ENCODE peak calls at places on chromosomes 2 and 18, in eight cellular contexts. O is endothelial cell; B is iPS DF 19.7; S is NCI-H1694 treated with DMSO at 0.1 percent for 48 hours; U is GM23248; F is activated CD4-positive, alpha-beta T cell treated with anti-CD3 and anti-CD28 coated beads, Interleukin-2, amount 50 U/mL, for 4 hours; N is lower lobe of right lung; I is epithelial cell of esophagus. T is an unnamed sample.

GRCh38 chr2:129882476-129882875 is 97.0 kb upstream of the RAB6C start:
- DNase-seq in O (no peak), B (no peak), S (no peak), U (no peak), F (no peak), N (no peak), I (no peak), T (no peak)

GRCh38 chr2:127080941-127081769 is 25.8 kb downstream of the BIN1 start:
- DNase-seq in O (no peak), B (no peak), S (no peak), U (no peak), F (peak), N (peak), I (no peak), T (peak)

GRCh38 chr2:201964631-201965206 is 68.9 kb upstream of the FZD7 start:
- DNase-seq in O (no peak), B (no peak), S (peak), U (no peak), F (peak), N (peak), I (no peak), T (no peak)

GRCh38 chr2:238099709-238100048 is 461 bp upstream of the ESPNL start:
- DNase-seq in O (no peak), B (no peak), S (no peak), U (no peak), F (no peak), N (peak), I (no peak), T (no peak)

GRCh38 chr2:241441492-241441891 is 66.9 kb downstream of the STK25 start:
- DNase-seq in O (no peak), B (no peak), S (no peak), U (no peak), F (no peak), N (no peak), I (no peak), T (no peak)

GRCh38 chr2:116696223-116696622 is 1118.3 kb upstream of the DDX18 start:
- DNase-seq in O (no peak), B (no peak), S (no peak), U (no peak), F (no peak), N (no peak), I (peak), T (no peak)

GRCh38 chr2:23637011-23637778 is 252.2 kb downstream of the KLHL29 start:
- DNase-seq in O (peak), B (no peak), S (no peak), U (peak), F (no peak), N (no peak), I (peak), T (no peak)

GRCh38 chr2:178469219-178469849 is 9.1 kb downstream of the FKBP7 start:
- DNase-seq in O (no peak), B (no peak), S (no peak), U (no peak), F (no peak), N (no peak), I (no peak), T (no peak)

GRCh38 chr2:168190590-168191336 is 56.6 kb downstream of the STK39 start:
- DNase-seq in O (no peak), B (no peak), S (no peak), U (no peak), F (no peak), N (no peak), I (no peak), T (no peak)

GRCh38 chr18:33421225-33421624 is 19.3 kb downstream of the CCDC178 start:
- DNase-seq in O (no peak), B (no peak), S (no peak), U (no peak), F (no peak), N (no peak), I (no peak), T (no peak)

GRCh38 chr2:172845008-172845670 is 109.5 kb downstream of the RAPGEF4 start:
- DNase-seq in O (no peak), B (no peak), S (no peak), U (no peak), F (no peak), N (no peak), I (no peak), T (no peak)

GRCh38 chr2:229922449-229923386 is at the start of gene FBXO36:
- DNase-seq in O (peak), B (no peak), S (peak), U (peak), F (peak), N (peak), I (peak), T (peak)

GRCh38 chr18:49020129-49020528 is 69.4 kb upstream of the SMAD7 start:
- DNase-seq in O (no peak), B (no peak), S (no peak), U (no peak), F (no peak), N (no peak), I (no peak), T (no peak)

GRCh38 chr2:184780384-184780783 is 182.1 kb downstream of the ZNF804A start:
- DNase-seq in O (no peak), B (no peak), S (no peak), U (no peak), F (no peak), N (no peak), I (no peak), T (no peak)

GRCh38 chr2:182541268-182541667 is 114.4 kb upstream of the PDE1A start:
- DNase-seq in O (no peak), B (no peak), S (no peak), U (no peak), F (no peak), N (no peak), I (no peak), T (no peak)

GRCh38 chr18:69617888-69618287 is 217.2 kb downstream of the DOK6 start:
- DNase-seq in O (no peak), B (no peak), S (no peak), U (peak), F (no peak), N (no peak), I (no peak), T (no peak)

GRCh38 chr2:203018181-203018580 is 3.5 kb downstream of the NBEAL1 start:
- DNase-seq in O (no peak), B (no peak), S (no peak), U (peak), F (no peak), N (no peak), I (peak), T (no peak)

GRCh38 chr18:46067431-46068007 is 4.5 kb downstream of the PSTPIP2 start:
- DNase-seq in O (no peak), B (no peak), S (no peak), U (no peak), F (no peak), N (no peak), I (no peak), T (no peak)

GRCh38 chr2:37711308-37711731 is 39.9 kb upstream of the CDC42EP3 start:
- DNase-seq in O (peak), B (peak), S (no peak), U (peak), F (no peak), N (peak), I (peak), T (no peak)

GRCh38 chr2:1991706-1992245 is 247.5 kb upstream of the PXDN start:
- DNase-seq in O (no peak), B (no peak), S (no peak), U (no peak), F (no peak), N (no peak), I (no peak), T (no peak)

GRCh38 chr18:76859474-76860339 is 37.4 kb downstream of the ZNF236 start:
- DNase-seq in O (no peak), B (no peak), S (no peak), U (no peak), F (no peak), N (no peak), I (no peak), T (no peak)

GRCh38 chr2:124489686-124490085 is 464.6 kb downstream of the CNTNAP5 start:
- DNase-seq in O (no peak), B (no peak), S (no peak), U (no peak), F (no peak), N (no peak), I (no peak), T (no peak)

GRCh38 chr2:232432598-232433184 is 23.3 kb upstream of the ALPI start:
- DNase-seq in O (peak), B (no peak), S (no peak), U (no peak), F (no peak), N (peak), I (peak), T (no peak)

GRCh38 chr2:164803772-164804466 is 37.7 kb downstream of the COBLL1 start:
- DNase-seq in O (no peak), B (no peak), S (no peak), U (peak), F (no peak), N (no peak), I (no peak), T (no peak)

GRCh38 chr2:241157841-241158545 is 7.7 kb downstream of the PPP1R7 start:
- DNase-seq in O (no peak), B (no peak), S (no peak), U (peak), F (no peak), N (no peak), I (no peak), T (no peak)

GRCh38 chr18:7940976-7941375 is 373.9 kb downstream of the PTPRM start:
- DNase-seq in O (no peak), B (no peak), S (no peak), U (no peak), F (no peak), N (no peak), I (no peak), T (no peak)

GRCh38 chr2:148552675-148553331 is 91.7 kb upstream of the EPC2 start:
- DNase-seq in O (no peak), B (no peak), S (peak), U (no peak), F (peak), N (no peak), I (no peak), T (peak)

GRCh38 chr2:118103963-118104942 is 16.0 kb downstream of the INSIG2 start:
- DNase-seq in O (no peak), B (no peak), S (no peak), U (no peak), F (no peak), N (no peak), I (no peak), T (no peak)

GRCh38 chr2:237149425-237149824 is 63.7 kb downstream of the COPS8 start:
- DNase-seq in O (no peak), B (no peak), S (no peak), U (peak), F (peak), N (peak), I (peak), T (peak)

GRCh38 chr2:11465485-11466306 is at the start of gene E2F6:
- DNase-seq in O (peak), B (no peak), S (peak), U (peak), F (peak), N (peak), I (peak), T (peak)

GRCh38 chr2:113838277-113838676 is 51.6 kb upstream of the ACTR3 start:
- DNase-seq in O (no peak), B (no peak), S (no peak), U (no peak), F (no peak), N (no peak), I (no peak), T (no peak)

GRCh38 chr2:200199576-200200263 is 106.8 kb upstream of the SPATS2L start:
- DNase-seq in O (no peak), B (no peak), S (no peak), U (no peak), F (no peak), N (no peak), I (peak), T (no peak)

GRCh38 chr2:45938649-45939511 is 287.4 kb downstream of the PRKCE start:
- DNase-seq in O (no peak), B (no peak), S (no peak), U (peak), F (no peak), N (peak), I (peak), T (no peak)

GRCh38 chr2:55078956-55079355 is 28.7 kb upstream of the RTN4 start:
- DNase-seq in O (no peak), B (no peak), S (no peak), U (no peak), F (no peak), N (no peak), I (no peak), T (no peak)

GRCh38 chr2:219440388-219441256 is 6.0 kb downstream of the SPEG start:
- DNase-seq in O (no peak), B (no peak), S (no peak), U (peak), F (no peak), N (no peak), I (peak), T (no peak)

GRCh38 chr2:205650450-205650849 is 31.9 kb upstream of the NRP2 start:
- DNase-seq in O (no peak), B (peak), S (no peak), U (peak), F (no peak), N (no peak), I (peak), T (no peak)

GRCh38 chr2:236748801-236749200 is 179.2 kb downstream of the ACKR3 start:
- DNase-seq in O (no peak), B (no peak), S (no peak), U (peak), F (no peak), N (peak), I (no peak), T (no peak)

GRCh38 chr2:58569460-58570185 is 328.5 kb upstream of the FANCL start:
- DNase-seq in O (no peak), B (no peak), S (no peak), U (peak), F (no peak), N (no peak), I (peak), T (no peak)